ENCODE peak calls at places on chromosomes 11 and 22, in six cellular contexts. K is OCI-LY7, L is HepG2, Q is upper lobe of right lung, W is fibroblast of the aortic adventitia, C is AG04449. J is an unnamed sample.

GRCh38 chr11:8652140-8652539 is 30.3 kb downstream of the TRIM66 start:
- DNase-seq in K (no peak), L (no peak), Q (no peak), W (peak), C (peak), J (peak)

GRCh38 chr11:17541330-17541885 is 2.8 kb downstream of the USH1C start:
- DNase-seq in K (no peak), L (no peak), Q (no peak), W (no peak), C (no peak), J (no peak)

GRCh38 chr11:69563946-69564780 is 76.8 kb upstream of the CCND1 start:
- DNase-seq in K (no peak), L (peak), Q (peak), W (no peak), C (no peak), J (no peak)

GRCh38 chr11:132278801-132279574 is 908.6 kb downstream of the NTM start:
- DNase-seq in K (peak), L (no peak), Q (no peak), W (peak), C (no peak), J (peak)

GRCh38 chr11:126345759-126346585 is 9.5 kb upstream of the ST3GAL4 start:
- DNase-seq in K (no peak), L (no peak), Q (no peak), W (peak), C (no peak), J (peak)

GRCh38 chr11:128488471-128488870 is 98.9 kb downstream of the ETS1 start:
- DNase-seq in K (no peak), L (no peak), Q (no peak), W (peak), C (no peak), J (peak)

GRCh38 chr11:24637520-24637919 is 140.7 kb downstream of the LUZP2 start:
- DNase-seq in K (no peak), L (no peak), Q (no peak), W (no peak), C (no peak), J (no peak)

GRCh38 chr11:120509346-120510053 is 2.0 kb upstream of the GRIK4 start:
- DNase-seq in K (no peak), L (no peak), Q (peak), W (no peak), C (no peak), J (no peak)

DNA sequence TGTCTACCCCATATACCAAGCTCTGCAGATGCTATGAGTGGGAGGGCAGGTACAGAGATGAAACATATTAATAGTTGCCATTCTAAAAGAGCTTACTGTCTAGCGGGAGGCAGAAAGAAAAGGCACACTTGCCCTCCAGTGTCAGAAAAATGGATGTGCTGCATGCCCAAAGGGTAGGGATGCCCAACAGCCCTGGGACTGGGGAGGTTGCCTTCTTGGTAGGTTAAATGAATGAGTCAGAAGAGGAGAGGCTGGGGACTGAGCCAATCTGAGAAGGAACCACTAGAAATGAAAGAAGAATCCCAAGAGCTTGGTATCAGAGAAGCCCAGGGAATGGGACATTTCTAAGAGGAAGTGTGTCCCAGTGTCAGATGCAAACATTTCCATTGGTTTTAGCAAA is 1.2 kb downstream of the BIRC3 start:
- DNase-seq in K (peak), L (no peak), Q (no peak), W (peak), C (no peak), J (no peak)
- TF ChIP-seq CTCF in K (peak), L (peak), Q (no peak), W (no peak), C (no peak), J (no peak)

GRCh38 chr11:124943731-124944130 is 7.9 kb upstream of the HEPACAM start:
- DNase-seq in K (no peak), L (no peak), Q (no peak), W (no peak), C (no peak), J (no peak)

GRCh38 chr11:124942446-124943202 is 6.8 kb upstream of the HEPACAM start:
- DNase-seq in K (no peak), L (peak), Q (no peak), W (no peak), C (no peak), J (no peak)

GRCh38 chr11:124941703-124942102 is 5.9 kb upstream of the HEPACAM start:
- DNase-seq in K (no peak), L (no peak), Q (no peak), W (no peak), C (no peak), J (no peak)

GRCh38 chr11:124944565-124944964 is 8.7 kb upstream of the HEPACAM start:
- DNase-seq in K (no peak), L (no peak), Q (no peak), W (no peak), C (no peak), J (no peak)

GRCh38 chr11:124943242-124943641 is 7.4 kb upstream of the HEPACAM start:
- DNase-seq in K (no peak), L (peak), Q (no peak), W (no peak), C (no peak), J (no peak)
- TF ChIP-seq CTCF in K (no peak), L (peak), Q (no peak), W (no peak), C (no peak), J (peak)

GRCh38 chr22:27919943-27920755 is 1.1 kb upstream of the PITPNB start:
- DNase-seq in K (no peak), L (peak), Q (no peak), W (peak), C (peak), J (no peak)
- TF ChIP-seq CTCF in K (no peak), L (peak), Q (no peak), W (peak), C (peak), J (no peak)

GRCh38 chr22:30221121-30221992 is 25.2 kb downstream of the LIF start:
- DNase-seq in K (peak), L (no peak), Q (no peak), W (no peak), C (no peak), J (no peak)

GRCh38 chr22:30220338-30221009 is 26.1 kb downstream of the LIF start:
- DNase-seq in K (no peak), L (no peak), Q (no peak), W (no peak), C (no peak), J (no peak)

GRCh38 chr22:30219668-30220278 is 26.8 kb downstream of the LIF start:
- DNase-seq in K (no peak), L (no peak), Q (no peak), W (no peak), C (no peak), J (no peak)

GRCh38 chr22:30217698-30218565 is 28.6 kb downstream of the LIF start:
- DNase-seq in K (no peak), L (no peak), Q (no peak), W (peak), C (no peak), J (no peak)

GRCh38 chr22:30219049-30219448 is 27.5 kb downstream of the LIF start:
- DNase-seq in K (no peak), L (no peak), Q (no peak), W (no peak), C (no peak), J (no peak)
- TF ChIP-seq CTCF in K (no peak), L (no peak), Q (no peak), W (peak), C (peak), J (no peak)

GRCh38 chr11:118290923-118291322 is 13.6 kb upstream of the CD3E start:
- DNase-seq in K (peak), L (peak), Q (no peak), W (peak), C (no peak), J (no peak)
- TF ChIP-seq CTCF in K (peak), L (peak), Q (peak), W (peak), C (no peak), J (peak)

DNA sequence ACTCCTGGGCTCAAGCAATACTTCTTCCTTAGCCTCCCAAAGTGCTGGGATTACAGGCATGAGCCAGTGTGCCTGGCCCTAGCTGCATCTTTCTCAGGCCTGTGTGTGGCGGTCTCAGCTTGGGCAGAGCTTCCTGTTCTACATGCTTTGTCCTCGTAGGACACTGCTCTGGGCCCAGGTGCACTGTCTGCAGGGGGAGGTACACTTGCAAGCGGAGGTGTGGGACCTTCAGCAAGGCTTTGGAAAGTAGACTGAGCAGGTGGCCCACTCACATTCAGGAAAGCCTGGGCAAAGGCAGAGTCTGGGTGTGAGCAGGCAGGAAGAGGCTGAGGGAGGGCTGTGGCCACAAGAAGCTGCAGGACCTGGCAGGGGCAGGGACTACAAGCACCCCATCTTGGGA is 33.6 kb upstream of the SUSD2 start:
- DNase-seq in K (peak), L (no peak), Q (no peak), W (no peak), C (no peak), J (no peak)
- TF ChIP-seq CTCF in K (no peak), L (no peak), Q (no peak), W (no peak), C (no peak), J (no peak)

GRCh38 chr22:41951898-41952474 is at the start of gene SMIM45:
- DNase-seq in K (peak), L (no peak), Q (no peak), W (no peak), C (no peak), J (no peak)
- TF ChIP-seq CTCF in K (peak), L (no peak), Q (no peak), W (no peak), C (no peak), J (no peak)

GRCh38 chr11:79052539-79052938 is 388.3 kb downstream of the TENM4 start:
- DNase-seq in K (no peak), L (no peak), Q (no peak), W (no peak), C (no peak), J (no peak)

GRCh38 chr11:79059171-79059570 is 381.7 kb downstream of the TENM4 start:
- DNase-seq in K (no peak), L (no peak), Q (no peak), W (no peak), C (no peak), J (no peak)

GRCh38 chr11:79060081-79060480 is 380.7 kb downstream of the TENM4 start:
- DNase-seq in K (no peak), L (no peak), Q (no peak), W (no peak), C (no peak), J (no peak)

GRCh38 chr11:79054636-79055035 is 386.2 kb downstream of the TENM4 start:
- DNase-seq in K (no peak), L (no peak), Q (no peak), W (peak), C (no peak), J (peak)

GRCh38 chr11:79055866-79056632 is 384.8 kb downstream of the TENM4 start:
- DNase-seq in K (no peak), L (no peak), Q (no peak), W (peak), C (peak), J (peak)
- TF ChIP-seq CTCF in K (no peak), L (no peak), Q (no peak), W (peak), C (peak), J (peak)

GRCh38 chr11:108871152-108871551 is 206.3 kb downstream of the DDX10 start:
- DNase-seq in K (peak), L (peak), Q (no peak), W (peak), C (no peak), J (no peak)
- TF ChIP-seq CTCF in K (peak), L (peak), Q (peak), W (peak), C (peak), J (peak)

GRCh38 chr11:33685061-33685460 is 15.6 kb downstream of the C11orf91 start:
- DNase-seq in K (no peak), L (no peak), Q (no peak), W (no peak), C (no peak), J (no peak)

GRCh38 chr11:33682019-33682418 is 18.6 kb downstream of the C11orf91 start:
- DNase-seq in K (no peak), L (no peak), Q (no peak), W (no peak), C (no peak), J (no peak)

GRCh38 chr11:33682446-33682845 is 18.2 kb downstream of the C11orf91 start:
- DNase-seq in K (no peak), L (no peak), Q (no peak), W (no peak), C (no peak), J (no peak)

GRCh38 chr11:33687733-33688479 is 12.7 kb downstream of the C11orf91 start:
- DNase-seq in K (peak), L (peak), Q (no peak), W (peak), C (no peak), J (no peak)

DNA sequence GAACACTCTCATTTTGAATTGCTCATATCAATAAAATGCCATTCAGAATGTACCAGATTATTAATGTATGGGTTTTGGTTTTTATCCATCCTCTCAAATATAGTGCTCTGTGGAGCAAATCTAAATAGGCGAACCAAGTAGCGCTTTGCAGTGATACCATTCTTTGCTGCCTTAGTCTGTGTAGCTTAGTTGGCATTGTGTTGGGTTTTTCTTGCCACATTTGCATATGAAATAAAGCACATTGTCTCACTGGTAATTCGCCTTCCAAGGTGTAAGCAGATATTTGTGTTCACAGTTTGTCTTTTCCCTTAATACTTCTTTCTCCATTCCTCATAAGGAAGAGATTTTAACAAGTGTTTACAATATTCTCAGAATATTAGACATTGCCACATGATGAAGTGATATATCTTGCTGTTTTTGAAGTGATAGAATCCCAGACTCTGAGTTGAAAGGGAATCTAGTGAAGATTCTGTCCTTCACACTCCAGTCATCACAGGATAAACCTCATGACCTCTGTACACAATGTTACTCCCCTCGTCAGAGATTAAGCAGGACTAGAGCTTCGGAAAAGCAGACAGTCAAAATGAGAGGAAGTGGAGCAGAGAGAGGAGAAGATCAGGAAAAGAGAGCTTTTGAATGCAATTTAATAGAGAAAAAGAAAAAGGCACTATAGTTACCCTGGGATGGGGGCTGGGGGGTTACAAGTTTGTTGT is 16.5 kb downstream of the C11orf91 start:
- DNase-seq in K (no peak), L (no peak), Q (no peak), W (no peak), C (no peak), J (no peak)
- TF ChIP-seq CTCF in K (no peak), L (no peak), Q (no peak), W (no peak), C (no peak), J (no peak)